ENCODE peak calls at places on chromosome 18, in four cellular contexts. Y is GM12878, X is HepG2, R is K562. W is an unnamed sample.

GRCh38 chr18:2881490-2882195 is 34.8 kb downstream of the EMILIN2 start:
- DNase-seq in R (no peak), Y (no peak), X (no peak), W (no peak)

GRCh38 chr18:12409466-12409865 is 1.7 kb downstream of the PRELID3A start:
- DNase-seq in R (no peak), Y (no peak), X (no peak), W (no peak)

GRCh38 chr18:51857989-51858388 is 482.0 kb upstream of the DCC start:
- DNase-seq in X (no peak), R (no peak), Y (no peak), W (no peak)

GRCh38 chr18:23593720-23594119 is 7.4 kb upstream of the NPC1 start:
- DNase-seq in R (no peak), X (no peak), Y (no peak), W (no peak)

GRCh38 chr18:29309352-29309751 is 1132.4 kb upstream of the CDH2 start:
- DNase-seq in X (no peak), Y (no peak), R (no peak), W (peak)

GRCh38 chr18:63515799-63516198 is 26.4 kb upstream of the SERPINB12 start:
- DNase-seq in X (no peak), R (no peak), Y (no peak), W (no peak)

GRCh38 chr18:50297621-50298442 is 10.3 kb upstream of the CXXC1 start:
- DNase-seq in Y (peak), R (no peak), X (no peak), W (no peak)

GRCh38 chr18:52254367-52254766 is 85.6 kb upstream of the DCC start:
- DNase-seq in Y (no peak), X (no peak), R (no peak), W (no peak)

GRCh38 chr18:58694720-58695468 is 23.6 kb downstream of the MALT1 start:
- DNase-seq in R (peak), X (no peak), Y (no peak), W (no peak)

GRCh38 chr18:72502671-72503431 is 41.3 kb downstream of the CBLN2 start:
- DNase-seq in Y (no peak), R (no peak), X (no peak), W (no peak)

GRCh38 chr18:34098109-34098508 is 126.6 kb downstream of the NOL4 start:
- DNase-seq in R (no peak), X (no peak), Y (no peak), W (no peak)

GRCh38 chr18:9513971-9514512 is 38.7 kb downstream of the RALBP1 start:
- DNase-seq in R (no peak), Y (no peak), X (peak), W (no peak)

GRCh38 chr18:55144226-55144625 is 185.0 kb upstream of the CCDC68 start:
- DNase-seq in R (no peak), X (no peak), Y (no peak), W (no peak)

GRCh38 chr18:74281639-74282358 is 10.0 kb downstream of the CYB5A start:
- DNase-seq in Y (no peak), X (peak), R (no peak), W (no peak)

GRCh38 chr18:45167631-45168225 is 447.5 kb upstream of the SLC14A2 start:
- DNase-seq in Y (no peak), R (no peak), X (no peak), W (no peak)
- TF ChIP-seq FOXK2 in Y (no peak), R (no peak), X (no peak), W (no peak)

GRCh38 chr18:14919666-14920065 is 171.7 kb downstream of the ANKRD30B start:
- DNase-seq in X (peak), R (no peak), Y (no peak), W (no peak)
- TF ChIP-seq FOXK2 in X (no peak), R (no peak), Y (no peak), W (no peak)

GRCh38 chr18:78390985-78391384 is 588.6 kb upstream of the SALL3 start:
- DNase-seq in Y (no peak), R (no peak), X (no peak), W (no peak)
- TF ChIP-seq FOXK2 in Y (no peak), R (no peak), X (no peak), W (no peak)

GRCh38 chr18:75896865-75897264 is 469.4 kb upstream of the SMIM21 start:
- DNase-seq in R (no peak), Y (no peak), X (peak), W (peak)
- TF ChIP-seq FOXK2 in R (no peak), Y (no peak), X (no peak), W (no peak)

W was measured in HEK293T.